ENCODE peak calls at places on chromosomes 1 and 21, in six cellular contexts. H, K, J, X, Y and C are unnamed samples.

GRCh38 chr21:21688877-21689276 is 690.7 kb downstream of the NCAM2 start:
- DNase-seq in H (peak), K (no peak), J (no peak), X (no peak), Y (no peak), C (peak)

GRCh38 chr1:227913969-227914791 is 33.6 kb downstream of the WNT9A start:
- DNase-seq in H (no peak), K (no peak), J (no peak), X (no peak), Y (no peak), C (no peak)

GRCh38 chr1:117591248-117591647 is 14.6 kb upstream of the TENT5C start:
- DNase-seq in H (no peak), K (no peak), J (no peak), X (no peak), Y (no peak), C (no peak)

GRCh38 chr1:228990906-228991569 is 255.8 kb downstream of the RHOU start:
- DNase-seq in H (no peak), K (no peak), J (no peak), X (no peak), Y (no peak), C (peak)

GRCh38 chr1:11641776-11642305 is 12.4 kb downstream of the FBXO2 start:
- DNase-seq in H (no peak), K (no peak), J (no peak), X (no peak), Y (no peak), C (no peak)

GRCh38 chr1:204568576-204569206 is 52.5 kb downstream of the MDM4 start:
- DNase-seq in H (no peak), K (no peak), J (no peak), X (no peak), Y (no peak), C (no peak)

GRCh38 chr1:90706437-90707362 is 10.4 kb downstream of the BARHL2 start:
- DNase-seq in H (peak), K (no peak), J (peak), X (peak), Y (no peak), C (peak)

GRCh38 chr1:54742262-54742661 is 22.1 kb downstream of the PARS2 start:
- DNase-seq in H (no peak), K (no peak), J (no peak), X (no peak), Y (no peak), C (no peak)

GRCh38 chr1:71170925-71171324 is 90.1 kb upstream of the ZRANB2 start:
- DNase-seq in H (no peak), K (no peak), J (no peak), X (no peak), Y (no peak), C (peak)

GRCh38 chr1:226100436-226101347 is 38.2 kb downstream of the H3-3A start:
- DNase-seq in H (peak), K (peak), J (peak), X (no peak), Y (no peak), C (no peak)

GRCh38 chr1:109775408-109775807 is 11.7 kb upstream of the EPS8L3 start:
- DNase-seq in H (no peak), K (no peak), J (no peak), X (no peak), Y (no peak), C (no peak)

GRCh38 chr1:88524129-88524528 is 159.9 kb upstream of the PKN2 start:
- DNase-seq in H (no peak), K (no peak), J (no peak), X (no peak), Y (no peak), C (no peak)

GRCh38 chr1:62436039-62436465 is 797 bp upstream of the USP1 start:
- DNase-seq in H (no peak), K (no peak), J (peak), X (no peak), Y (no peak), C (peak)

DNA sequence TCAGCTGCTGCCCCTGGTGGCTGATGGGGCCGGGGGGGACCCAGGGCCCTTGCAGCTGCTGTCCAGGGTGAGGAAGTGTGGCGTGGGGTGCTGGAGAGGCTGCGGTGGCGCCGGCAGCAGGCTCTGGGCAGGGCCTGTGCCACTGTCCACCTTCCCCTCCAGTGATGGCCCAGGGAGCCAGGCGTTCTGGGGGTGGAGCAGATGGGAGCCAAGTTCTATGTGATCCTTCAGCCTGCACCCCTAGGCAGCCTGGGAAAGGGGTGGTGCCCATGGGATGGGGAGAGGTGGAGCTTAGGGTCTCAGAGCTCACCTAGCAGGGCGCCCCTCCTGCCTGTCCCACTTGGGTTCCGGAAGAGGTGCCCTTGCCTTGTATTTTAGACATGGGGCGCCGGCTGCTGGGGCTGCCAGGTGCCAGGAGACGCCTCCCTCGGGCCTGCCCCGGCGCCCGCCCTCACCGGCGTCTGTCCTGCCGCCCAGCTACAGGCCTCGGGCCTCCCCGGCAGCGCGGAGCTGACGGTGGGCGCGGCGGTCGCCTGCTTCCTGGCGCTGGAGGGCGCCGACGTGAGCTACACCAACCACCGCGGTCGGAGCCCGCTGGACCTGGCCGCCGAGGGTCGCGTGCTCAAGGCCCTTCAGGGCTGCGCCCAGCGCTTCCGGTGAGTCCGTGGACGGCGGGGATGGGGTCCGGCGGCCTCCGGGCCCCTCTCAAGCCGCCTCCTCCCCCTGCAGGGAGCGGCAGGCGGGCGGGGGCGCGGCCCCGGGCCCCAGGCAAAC is 3.1 kb upstream of the MMP23B start:
- DNase-seq in H (no peak), K (no peak), J (no peak), X (no peak), Y (no peak), C (no peak)
- TF ChIP-seq MAX in H (no peak), K (no peak), J (no peak), X (no peak), Y (no peak), C (no peak)

DNA sequence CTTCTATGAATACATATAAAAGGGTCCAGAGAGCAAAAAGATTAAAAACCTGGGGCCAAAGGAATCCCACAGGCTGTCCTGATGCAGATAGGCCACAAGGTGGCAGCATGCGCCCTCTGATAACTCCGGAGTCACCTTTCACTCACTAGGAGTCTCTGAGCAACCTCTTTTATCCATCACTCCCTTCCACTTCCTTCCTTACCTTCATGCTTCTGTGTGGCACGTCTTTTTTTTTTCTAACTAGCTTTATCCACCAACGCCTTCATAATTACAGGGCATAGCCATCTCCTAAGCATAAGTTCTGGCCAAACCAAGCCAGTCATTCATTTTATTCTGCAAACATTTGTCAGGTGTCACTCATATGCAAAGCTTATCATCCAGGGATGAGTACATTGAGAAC is 3.9 kb upstream of the PGLYRP4 start:
- DNase-seq in H (peak), K (peak), J (peak), X (peak), Y (no peak), C (peak)
- TF ChIP-seq MYC in H (no peak), K (no peak), J (no peak), X (no peak), Y (no peak), C (peak)

DNA sequence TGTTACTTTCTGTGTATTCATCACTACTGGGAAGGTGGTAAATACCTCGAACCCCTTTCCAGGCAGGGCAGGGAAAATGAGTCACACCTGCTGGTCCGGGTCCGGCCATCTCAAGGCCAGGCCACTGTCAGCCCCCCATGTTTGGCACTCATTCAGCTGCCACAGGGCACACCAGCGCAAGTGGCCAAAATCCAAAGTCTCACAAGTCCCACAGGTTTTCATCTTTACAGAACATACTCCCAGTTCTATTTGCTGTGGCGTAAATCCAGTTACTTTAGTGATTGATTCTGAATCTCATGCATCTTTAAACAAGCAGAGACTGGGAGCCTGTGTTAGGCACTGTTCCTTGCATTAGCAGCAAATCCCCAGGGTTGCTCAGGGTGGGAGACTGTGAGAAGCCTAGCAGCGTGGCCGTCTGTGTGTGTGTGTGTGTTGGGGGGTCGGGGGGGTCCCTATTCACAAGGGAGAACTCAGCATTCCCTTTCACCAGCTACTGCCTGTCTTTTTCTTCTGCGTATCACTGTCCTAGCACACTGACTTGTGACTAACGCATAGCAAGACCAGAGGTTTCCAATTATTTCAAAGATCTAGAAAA is 1.1 kb upstream of the SLC2A5 start:
- DNase-seq in H (no peak), K (no peak), J (no peak), X (no peak), Y (no peak), C (no peak)
- TF ChIP-seq MAX in H (no peak), K (no peak), J (no peak), X (no peak), Y (no peak), C (no peak)

GRCh38 chr1:41682845-41683630 is 198.6 kb upstream of the EDN2 start:
- DNase-seq in H (no peak), K (no peak), J (no peak), X (no peak), Y (no peak), C (no peak)
- TF ChIP-seq MYC in H (no peak), K (no peak), J (no peak), X (no peak), Y (no peak), C (no peak)

DNA sequence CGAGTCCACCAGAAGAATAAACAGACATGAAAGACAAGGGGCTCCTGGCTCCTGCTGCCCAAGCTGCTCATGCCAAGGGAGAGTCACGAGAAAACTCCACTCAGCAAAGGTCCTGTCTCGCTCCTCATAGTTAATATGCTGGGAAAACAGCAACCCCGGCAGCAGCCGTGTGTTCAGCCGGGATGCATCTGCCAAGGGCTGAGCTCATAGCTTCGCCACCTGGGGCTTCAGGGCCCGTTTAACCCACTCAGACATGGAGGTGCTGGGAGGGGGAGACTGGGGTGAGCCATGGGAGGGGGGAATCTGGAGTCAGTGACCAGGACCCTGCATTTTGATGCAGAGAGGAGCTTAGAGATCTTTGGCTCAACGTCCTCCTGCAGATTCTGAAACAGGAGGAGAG is 283.4 kb downstream of the PTPRU start:
- DNase-seq in H (no peak), K (no peak), J (no peak), X (no peak), Y (no peak), C (no peak)
- TF ChIP-seq MAX in H (no peak), K (no peak), J (no peak), X (no peak), Y (no peak), C (no peak)

DNA sequence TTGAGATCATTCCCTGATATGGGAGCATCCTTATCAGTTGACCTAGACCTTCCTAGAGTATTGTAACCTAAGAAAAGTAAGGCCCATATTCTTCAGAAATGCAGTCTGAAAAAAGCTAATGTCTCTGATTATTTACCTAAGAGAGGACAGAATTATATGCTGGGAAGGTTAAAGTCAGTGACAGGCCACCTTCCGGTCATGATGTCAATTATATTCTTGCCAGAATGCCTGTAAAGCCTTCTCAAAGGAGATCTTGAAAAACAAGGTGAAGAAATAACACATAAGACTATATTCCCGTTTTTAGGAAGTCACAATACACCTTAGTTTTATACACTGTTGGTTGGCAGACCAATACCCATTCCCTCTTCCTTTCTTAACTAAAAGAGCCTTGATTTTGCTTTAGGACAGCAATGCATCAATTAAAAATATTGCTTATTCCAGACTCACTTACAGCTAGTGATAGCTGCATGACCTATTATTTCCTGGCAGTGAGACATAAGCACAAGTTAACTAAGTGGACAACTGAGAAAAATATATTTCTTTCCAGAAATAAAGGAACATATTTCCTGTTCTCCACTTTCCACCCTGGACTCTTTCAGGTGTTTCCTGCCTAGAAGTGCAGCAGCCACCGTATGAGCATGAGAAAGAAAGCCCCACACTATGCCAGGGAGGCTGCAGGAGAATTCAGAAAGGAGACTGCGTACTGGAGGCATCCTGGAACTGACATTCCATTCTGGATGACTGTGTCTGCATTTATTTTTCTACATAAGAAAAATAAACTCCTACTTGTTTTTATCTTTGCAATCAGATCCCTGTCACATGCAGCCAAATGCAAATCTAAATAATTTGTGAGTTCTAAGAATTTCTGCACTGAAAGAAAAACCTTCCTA is 332.9 kb upstream of the PTBP2 start:
- DNase-seq in H (no peak), K (peak), J (no peak), X (no peak), Y (no peak), C (no peak)
- TF ChIP-seq MYC in H (no peak), K (no peak), J (no peak), X (no peak), Y (no peak), C (no peak)

GRCh38 chr1:206860165-206860564 is 5.3 kb upstream of the IL20 start:
- DNase-seq in H (no peak), K (no peak), J (no peak), X (no peak), Y (no peak), C (no peak)

GRCh38 chr1:206854401-206855129 is 10.9 kb upstream of the IL20 start:
- DNase-seq in H (no peak), K (no peak), J (no peak), X (no peak), Y (no peak), C (no peak)

GRCh38 chr1:206855863-206856262 is 9.6 kb upstream of the IL20 start:
- DNase-seq in H (no peak), K (no peak), J (no peak), X (no peak), Y (no peak), C (no peak)

GRCh38 chr1:206859082-206859491 is 6.3 kb upstream of the IL20 start:
- DNase-seq in H (no peak), K (no peak), J (no peak), X (no peak), Y (no peak), C (no peak)

GRCh38 chr1:206856674-206857464 is 8.6 kb upstream of the IL20 start:
- DNase-seq in H (no peak), K (no peak), J (peak), X (peak), Y (no peak), C (no peak)
- TF ChIP-seq MAX in H (no peak), K (no peak), J (no peak), X (no peak), Y (no peak), C (no peak)

GRCh38 chr1:36251794-36252481 is 27.7 kb downstream of the THRAP3 start:
- DNase-seq in H (no peak), K (no peak), J (no peak), X (no peak), Y (no peak), C (no peak)
- TF ChIP-seq MYC in H (no peak), K (no peak), J (no peak), X (no peak), Y (no peak), C (no peak)

GRCh38 chr1:114671939-114672275 is 2.1 kb upstream of the DENND2C start:
- DNase-seq in H (no peak), K (no peak), J (no peak), X (no peak), Y (no peak), C (no peak)
- TF ChIP-seq MAX in H (no peak), K (no peak), J (no peak), X (no peak), Y (no peak), C (no peak)

GRCh38 chr1:156893048-156893953 is at the start of gene PEAR1:
- DNase-seq in H (no peak), K (peak), J (no peak), X (no peak), Y (no peak), C (no peak)
- TF ChIP-seq MYC in H (no peak), K (no peak), J (no peak), X (no peak), Y (no peak), C (no peak)